ENCODE peak calls at places on chromosome 16, in four cellular contexts. One of them, this sample, is unnamed. For H3K4me1 and H3K79me2, the result is how much of the 10 kb centered on the place peaks cover.

GRCh38 chr16:30622455-30623032 is 12.4 kb upstream of the ZNF689 start:
- DNase-seq in K562: peak
- DNase-seq in GM12878: no peak
- DNase-seq in HepG2: no peak
- DNase-seq in this sample: no peak

GRCh38 chr16:75385507-75386152 is 47.7 kb downstream of the CFDP1 start:
- DNase-seq in K562: peak
- DNase-seq in GM12878: peak
- DNase-seq in HepG2: peak
- DNase-seq in this sample: peak

GRCh38 chr16:2214721-2214970 is at the start of gene PGP:
- DNase-seq in K562: no peak
- DNase-seq in GM12878: no peak
- DNase-seq in HepG2: no peak
- DNase-seq in this sample: no peak

GRCh38 chr16:88359008-88359407 is 23.8 kb upstream of the ZNF469 start:
- DNase-seq in K562: no peak
- DNase-seq in GM12878: no peak
- DNase-seq in HepG2: no peak
- DNase-seq in this sample: no peak

GRCh38 chr16:85514601-85515318 is 98.4 kb upstream of the GSE1 start:
- DNase-seq in K562: no peak
- DNase-seq in GM12878: no peak
- DNase-seq in HepG2: peak
- DNase-seq in this sample: peak

GRCh38 chr16:30980068-30980371 is 5.0 kb upstream of the HSD3B7 start:
- DNase-seq in K562: no peak
- DNase-seq in GM12878: no peak
- DNase-seq in HepG2: no peak
- DNase-seq in this sample: no peak

GRCh38 chr16:30649725-30650368 is 913 bp upstream of the PRR14 start:
- DNase-seq in K562: no peak
- DNase-seq in GM12878: no peak
- DNase-seq in HepG2: no peak
- DNase-seq in this sample: no peak

GRCh38 chr16:24838554-24839266 is 7.1 kb upstream of the SLC5A11 start:
- DNase-seq in K562: peak
- DNase-seq in GM12878: no peak
- DNase-seq in HepG2: peak
- DNase-seq in this sample: no peak

GRCh38 chr16:69444873-69445517 is 20.6 kb downstream of the CYB5B start:
- DNase-seq in K562: no peak
- DNase-seq in GM12878: no peak
- DNase-seq in HepG2: no peak
- DNase-seq in this sample: no peak

GRCh38 chr16:685967-686366 is 1.8 kb upstream of the JMJD8 start:
- DNase-seq in K562: peak
- DNase-seq in GM12878: no peak
- DNase-seq in HepG2: peak
- DNase-seq in this sample: peak

DNA sequence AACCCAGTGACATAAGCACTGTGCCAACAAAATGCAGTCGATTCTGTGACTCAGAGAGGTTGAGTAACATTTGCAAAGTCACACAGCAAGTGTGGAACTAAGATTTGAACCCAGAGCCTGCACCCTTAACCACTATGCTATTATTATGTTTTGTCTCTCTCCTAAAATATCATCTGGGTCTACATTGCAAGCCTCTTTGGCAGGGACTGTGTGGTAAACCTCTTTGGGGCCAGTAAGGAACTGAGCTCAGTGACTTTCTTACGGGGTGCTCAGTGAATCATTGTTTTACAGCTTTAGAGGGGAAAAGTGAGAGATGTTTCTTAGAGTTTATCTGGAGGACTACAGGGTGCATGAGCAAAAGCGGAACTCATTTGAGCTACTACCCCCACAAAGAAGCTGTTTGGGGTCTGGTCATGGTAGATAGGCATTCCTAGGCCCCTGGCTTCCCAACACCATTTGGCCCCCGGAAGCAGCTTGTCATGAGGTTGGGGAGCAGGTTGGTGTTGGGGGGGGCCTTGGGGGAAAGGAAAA is 9.8 kb downstream of the CIITA start:
- DNase-seq in K562: peak
- DNase-seq in GM12878: no peak
- DNase-seq in HepG2: no peak
- DNase-seq in this sample: no peak
- H3K4me1 ChIP-seq in K562: under half
- H3K4me1 ChIP-seq in GM12878: half or more
- H3K4me1 ChIP-seq in HepG2: under half
- H3K4me1 ChIP-seq in this sample: under half

GRCh38 chr16:8512941-8513624 is 77.2 kb downstream of the TMEM114 start:
- DNase-seq in K562: no peak
- DNase-seq in GM12878: peak
- DNase-seq in HepG2: no peak
- DNase-seq in this sample: no peak
- H3K79me2 ChIP-seq in K562: under half
- H3K79me2 ChIP-seq in GM12878: under half
- H3K79me2 ChIP-seq in HepG2: under half
- H3K79me2 ChIP-seq in this sample: under half

DNA sequence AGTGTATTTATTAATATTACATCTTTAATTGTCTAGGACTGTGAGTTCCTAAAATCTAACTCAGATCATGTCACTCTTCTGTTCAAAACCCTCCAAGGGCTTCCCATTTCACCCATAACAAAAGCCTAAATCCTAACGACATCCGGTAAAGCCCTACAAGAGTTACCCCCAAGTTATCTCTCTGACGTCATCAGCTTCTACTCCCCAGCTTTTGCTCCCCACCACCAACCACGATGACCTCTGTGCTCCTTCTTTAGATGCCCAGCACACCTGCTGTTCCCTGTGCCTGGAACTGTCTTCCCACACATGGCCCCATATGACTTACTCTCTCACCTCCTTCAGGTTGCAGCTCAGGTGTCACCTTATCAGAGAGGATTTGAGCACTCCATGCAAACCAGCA is 6.3 kb upstream of the KDM8 start:
- DNase-seq in K562: no peak
- DNase-seq in GM12878: no peak
- DNase-seq in HepG2: no peak
- DNase-seq in this sample: no peak
- TF ChIP-seq JUNB in K562: no peak
- TF ChIP-seq JUNB in GM12878: no peak
- TF ChIP-seq JUNB in HepG2: no peak
- TF ChIP-seq JUNB in this sample: no peak

DNA sequence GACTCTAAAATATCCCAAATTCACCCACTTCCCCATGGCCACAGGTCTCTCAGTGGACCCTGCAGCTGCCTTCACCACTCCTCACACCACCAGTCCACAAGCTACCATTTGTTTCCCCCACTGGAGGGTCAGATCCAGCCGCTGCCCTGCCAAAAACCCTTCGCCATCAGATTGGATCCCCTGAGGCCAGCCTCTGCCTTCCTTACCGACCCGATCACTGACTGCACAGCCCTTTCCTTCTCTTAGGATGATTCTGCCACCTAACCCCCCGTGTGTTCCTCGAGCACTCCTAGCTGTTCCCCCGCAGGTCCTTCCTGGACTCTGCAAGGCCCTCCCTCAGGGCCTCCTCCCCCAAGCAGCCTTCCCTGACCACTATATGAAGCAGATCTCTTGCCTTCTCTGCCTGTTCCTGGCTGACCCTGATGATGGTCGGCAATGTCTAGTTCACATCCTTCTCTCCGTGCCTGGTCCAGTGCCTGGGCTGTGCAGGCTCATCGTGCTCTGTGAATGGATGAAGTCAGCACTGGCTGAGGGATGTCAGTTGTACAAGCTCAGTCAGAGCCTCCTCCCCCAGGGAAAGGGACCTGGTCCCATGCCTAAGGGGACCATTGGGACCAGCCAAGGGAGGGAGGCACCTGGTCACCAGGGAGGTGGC is 46.0 kb downstream of the CPNE2 start:
- DNase-seq in K562: no peak
- DNase-seq in GM12878: no peak
- DNase-seq in HepG2: no peak
- DNase-seq in this sample: no peak
- H3K4me1 ChIP-seq in K562: under half
- H3K4me1 ChIP-seq in GM12878: under half
- H3K4me1 ChIP-seq in HepG2: under half
- H3K4me1 ChIP-seq in this sample: under half

GRCh38 chr16:17423195-17423594 is 47.6 kb downstream of the XYLT1 start:
- DNase-seq in K562: no peak
- DNase-seq in GM12878: no peak
- DNase-seq in HepG2: no peak
- DNase-seq in this sample: peak

GRCh38 chr16:17417740-17418139 is 53.0 kb downstream of the XYLT1 start:
- DNase-seq in K562: no peak
- DNase-seq in GM12878: no peak
- DNase-seq in HepG2: no peak
- DNase-seq in this sample: no peak

GRCh38 chr16:17416461-17417221 is 54.1 kb downstream of the XYLT1 start:
- DNase-seq in K562: no peak
- DNase-seq in GM12878: peak
- DNase-seq in HepG2: no peak
- DNase-seq in this sample: peak

GRCh38 chr16:17420821-17421220 is 49.9 kb downstream of the XYLT1 start:
- DNase-seq in K562: no peak
- DNase-seq in GM12878: no peak
- DNase-seq in HepG2: no peak
- DNase-seq in this sample: no peak

DNA sequence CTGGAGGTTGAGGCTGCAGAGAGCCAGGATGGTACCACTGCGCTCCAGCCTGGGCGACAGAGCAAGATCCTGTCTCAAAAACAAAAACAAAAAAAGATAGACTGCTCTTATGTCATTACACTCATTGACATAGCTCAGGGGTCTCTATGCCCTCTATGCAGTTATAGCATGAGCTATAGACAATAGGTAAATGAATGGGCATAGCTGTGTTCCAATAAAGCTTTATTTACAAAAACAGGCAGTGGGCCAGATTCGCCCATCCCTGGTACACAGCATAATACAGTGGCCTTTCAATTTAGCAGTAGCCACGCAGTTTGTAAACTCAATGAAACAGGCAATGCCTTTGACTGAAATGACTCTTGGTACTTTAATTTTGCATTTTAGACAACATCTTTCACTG is 51.5 kb downstream of the XYLT1 start:
- DNase-seq in K562: no peak
- DNase-seq in GM12878: no peak
- DNase-seq in HepG2: no peak
- DNase-seq in this sample: no peak
- H3K79me2 ChIP-seq in K562: under half
- H3K79me2 ChIP-seq in GM12878: under half
- H3K79me2 ChIP-seq in HepG2: under half
- H3K79me2 ChIP-seq in this sample: half or more

GRCh38 chr16:74035816-74036215 is 260.8 kb upstream of the PSMD7 start:
- DNase-seq in K562: peak
- DNase-seq in GM12878: no peak
- DNase-seq in HepG2: peak
- DNase-seq in this sample: peak
- TF ChIP-seq JUNB in K562: no peak
- TF ChIP-seq JUNB in GM12878: no peak
- TF ChIP-seq JUNB in HepG2: no peak
- TF ChIP-seq JUNB in this sample: no peak

GRCh38 chr16:11025120-11025531 is 80.8 kb downstream of the CLEC16A start:
- DNase-seq in K562: peak
- DNase-seq in GM12878: peak
- DNase-seq in HepG2: no peak
- DNase-seq in this sample: no peak
- H3K4me1 ChIP-seq in K562: under half
- H3K4me1 ChIP-seq in GM12878: under half
- H3K4me1 ChIP-seq in HepG2: under half
- H3K4me1 ChIP-seq in this sample: under half